ENCODE peak calls at places on chromosomes 1 and 21, in six cellular contexts. U is WTC11; R is activated CD4-positive, alpha-beta T cell treated with anti-CD3 and anti-CD28 coated beads for 36 hours; W is GF-D8; V is naive B cell; Z is NCI-H2107. E is an unnamed sample.

GRCh38 chr1:99441234-99442095 is 177.2 kb downstream of the PLPPR4 start:
- DNase-seq in U (no peak), R (peak; percentile 22), W (no peak), V (no peak), Z (no peak), E (no peak)

GRCh38 chr1:67969446-67969845 is 81.0 kb downstream of the DIRAS3 start:
- DNase-seq in U (no peak), R (no peak), W (no peak), V (no peak), Z (no peak), E (no peak)

GRCh38 chr1:147494998-147495580 is 46.2 kb upstream of the BCL9 start:
- DNase-seq in U (peak; percentile 79), R (peak; percentile 85), W (peak; percentile 3), V (peak; percentile 52), Z (peak; percentile 73), E (peak; percentile 83)

GRCh38 chr1:119475866-119476439 is 31.1 kb upstream of the HSD3B1 start:
- DNase-seq in U (peak; percentile 88), R (peak; percentile 63), W (no peak), V (no peak), Z (peak; percentile 43), E (peak; percentile 27)

GRCh38 chr1:15709226-15709625 is 25.1 kb downstream of the PLEKHM2 start:
- DNase-seq in U (no peak), R (no peak), W (no peak), V (no peak), Z (no peak), E (no peak)

GRCh38 chr1:151251656-151252470 is 2.7 kb upstream of the PSMD4 start:
- DNase-seq in U (peak; percentile 54), R (peak; percentile 79), W (peak; percentile 69), V (peak; percentile 59), Z (peak; percentile 57), E (peak; percentile 89)

GRCh38 chr1:192579319-192579738 is 3.8 kb downstream of the RGS1 start:
- DNase-seq in U (no peak), R (peak; percentile 17), W (no peak), V (peak; percentile 29), Z (no peak), E (no peak)

GRCh38 chr1:9100471-9101043 is 28.3 kb downstream of the GPR157 start:
- DNase-seq in U (no peak), R (no peak), W (no peak), V (no peak), Z (no peak), E (no peak)

GRCh38 chr21:44681861-44682579 is at the start of gene KRTAP12-1:
- DNase-seq in U (no peak), R (no peak), W (no peak), V (no peak), Z (peak; percentile 83), E (no peak)

E was measured in lung microvascular endothelial cell.